ENCODE peak calls at places on chromosomes 13 and 19, in five cellular contexts. X is neuronal stem cell, H is H9, P is mesenchymal stem cell, V is IMR-90. C is an unnamed sample.

GRCh38 chr13:108227651-108228272 is 9.6 kb downstream of the ABHD13 start:
- DNase-seq in X (no peak), H (no peak), P (peak; percentile 46), V (peak; percentile 52), C (peak; percentile 72)

GRCh38 chr13:32284927-32285632 is 30.1 kb downstream of the ZAR1L start:
- DNase-seq in X (peak; percentile 11), H (no peak), P (no peak), V (peak; percentile 82), C (no peak)

GRCh38 chr19:20077791-20078463 is at the start of gene ZNF90:
- DNase-seq in X (peak; percentile 95), H (peak; percentile 97), P (peak; percentile 95), V (peak; percentile 93), C (peak; percentile 97)

GRCh38 chr13:44932850-44933251 is 56.4 kb downstream of the NUFIP1 start:
- DNase-seq in X (no peak), H (no peak), P (peak; percentile 75), V (peak; percentile 49), C (no peak)

GRCh38 chr19:11581740-11582139 is 4.3 kb upstream of the ACP5 start:
- DNase-seq in X (no peak), H (no peak), P (peak; percentile 58), V (peak; percentile 52), C (no peak)

GRCh38 chr13:83618966-83619365 is 263.3 kb downstream of the SLITRK1 start:
- DNase-seq in X (no peak), H (no peak), P (no peak), V (no peak), C (no peak)

GRCh38 chr13:43965446-43965845 is 85.7 kb downstream of the LACC1 start:
- DNase-seq in X (no peak), H (no peak), P (no peak), V (no peak), C (no peak)

GRCh38 chr19:24074720-24075119 is 12.3 kb upstream of the ZNF254 start:
- DNase-seq in X (no peak), H (no peak), P (peak; percentile 42), V (peak; percentile 74), C (peak; percentile 53)

GRCh38 chr13:59519776-59520175 is 644.0 kb downstream of the DIAPH3 start:
- DNase-seq in X (no peak), H (no peak), P (no peak), V (no peak), C (no peak)

GRCh38 chr19:54430306-54431254 is 15.3 kb downstream of the TTYH1 start:
- DNase-seq in X (no peak), H (peak; percentile 85), P (peak; percentile 68), V (no peak), C (peak; percentile 47)

GRCh38 chr13:99220199-99220931 is 19.7 kb downstream of the UBAC2 start:
- DNase-seq in X (no peak), H (no peak), P (no peak), V (no peak), C (no peak)

GRCh38 chr19:14614099-14614412 is 31.2 kb downstream of the CLEC17A start:
- DNase-seq in X (no peak), H (no peak), P (no peak), V (no peak), C (peak; percentile 4)

GRCh38 chr19:934865-935422 is 9.1 kb downstream of the ARID3A start:
- DNase-seq in X (no peak), H (no peak), P (no peak), V (peak; percentile 49), C (peak; percentile 84)

DNA sequence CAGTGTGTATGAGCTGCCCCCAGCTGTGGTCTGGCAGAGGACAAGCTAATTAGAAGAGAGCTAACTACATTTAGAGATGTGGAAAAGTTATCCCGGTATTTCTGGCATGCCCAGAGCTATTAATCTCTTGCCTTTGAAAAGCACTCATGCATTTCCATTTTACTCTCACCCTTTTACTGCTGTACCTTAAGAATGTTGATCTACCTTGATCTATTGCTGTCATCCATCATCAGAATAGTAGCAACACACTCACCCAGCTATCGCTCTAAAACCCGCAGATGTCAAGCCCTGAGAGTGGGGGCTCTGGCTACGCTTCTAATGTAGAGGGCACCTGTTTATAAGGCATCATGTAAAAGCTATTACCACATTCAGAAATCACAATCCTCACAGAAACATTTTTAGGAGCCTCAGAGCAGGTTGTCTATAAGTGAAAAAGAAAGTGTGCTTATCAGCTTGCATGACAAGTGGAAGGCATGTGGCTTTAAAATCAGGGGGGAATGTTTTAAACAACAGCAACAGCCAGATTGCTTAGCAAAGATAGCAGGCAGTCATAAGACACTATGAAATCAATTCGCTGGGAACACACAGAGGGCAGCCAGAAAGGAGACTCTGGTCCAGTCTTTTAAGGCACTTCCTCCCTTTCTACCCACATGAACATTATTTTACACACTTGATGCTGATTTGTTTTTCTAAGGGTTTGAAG is 224.2 kb upstream of the IRS2 start:
- DNase-seq in X (no peak), H (no peak), P (peak; percentile 62), V (peak; percentile 63), C (no peak)
- H3K14ac ChIP-seq in X (no peak overlapping the region), H (no peak overlapping the region), P (no peak overlapping the region), V (peak overlapping the region; percentile 23), C (no peak overlapping the region)

GRCh38 chr19:8204961-8205360 is 4.2 kb upstream of the CERS4 start:
- DNase-seq in X (no peak), H (peak; percentile 67), P (no peak), V (no peak), C (no peak)
- H3K14ac ChIP-seq in X (no peak overlapping the region), H (peak overlapping the region; percentile 48), P (no peak overlapping the region), V (no peak overlapping the region), C (no peak overlapping the region)

GRCh38 chr19:47112166-47112663 is 1.4 kb downstream of the ZC3H4 start:
- DNase-seq in X (peak; percentile 72), H (peak; percentile 82), P (peak; percentile 88), V (peak; percentile 85), C (peak; percentile 67)

GRCh38 chr19:47111081-47111589 is 2.4 kb downstream of the ZC3H4 start:
- DNase-seq in X (no peak), H (no peak), P (no peak), V (no peak), C (no peak)

GRCh38 chr19:47110521-47111080 is 3.0 kb downstream of the ZC3H4 start:
- DNase-seq in X (no peak), H (no peak), P (no peak), V (no peak), C (no peak)

GRCh38 chr19:47112664-47113445 is 721 bp downstream of the ZC3H4 start:
- DNase-seq in X (peak; percentile 98), H (peak; percentile 100), P (peak; percentile 99), V (peak; percentile 99), C (peak; percentile 100)

GRCh38 chr19:47111682-47112165 is 1.9 kb downstream of the ZC3H4 start:
- DNase-seq in X (peak; percentile 45), H (no peak), P (no peak), V (no peak), C (no peak)
- H3K14ac ChIP-seq in X (no peak overlapping the region), H (peak overlapping the region; percentile 89), P (peak overlapping the region; percentile 99), V (peak overlapping the region; percentile 100), C (peak overlapping the region; percentile 96)

DNA sequence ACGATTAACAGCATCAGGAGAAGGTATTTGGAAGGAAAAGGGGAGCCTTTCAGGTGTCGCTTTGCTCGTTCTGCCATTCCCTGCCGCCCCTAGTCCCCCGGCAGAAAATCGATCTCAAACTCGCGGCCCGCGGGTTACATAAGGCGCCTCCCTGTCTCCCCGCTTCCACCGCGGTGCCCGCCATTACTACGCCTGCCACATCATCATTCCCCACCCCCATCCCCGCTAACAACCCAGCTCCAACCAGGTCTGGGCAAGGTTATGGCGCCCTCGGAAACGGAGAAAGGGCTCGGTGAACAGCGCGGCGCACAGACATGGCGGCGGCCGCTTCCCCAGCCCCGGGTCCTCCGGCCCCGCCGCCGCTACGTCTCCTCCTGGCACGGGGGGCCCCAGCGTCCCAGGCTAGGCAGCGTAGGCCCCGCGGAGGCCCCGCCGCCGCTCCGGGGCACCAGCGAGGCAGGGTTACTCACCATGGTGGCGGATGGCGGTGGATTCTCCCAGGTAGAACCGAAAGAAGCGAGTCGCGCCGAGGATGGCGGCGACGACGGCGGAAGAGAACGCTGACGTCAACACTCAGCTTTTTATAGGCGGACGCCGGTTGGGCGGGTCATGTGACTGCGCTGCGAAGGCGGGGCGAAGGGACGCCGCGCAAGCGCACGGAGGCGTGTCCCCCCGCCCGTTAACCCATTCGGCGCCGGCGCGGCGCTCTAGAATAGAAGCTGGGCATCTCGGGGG is at the start of gene EEF2:
- DNase-seq in X (peak; percentile 91), H (peak; percentile 81), P (peak; percentile 89), V (peak; percentile 87), C (peak; percentile 96)
- H3K14ac ChIP-seq in X (peak within 1 kb of the TSS; percentile 60), H (peak within 1 kb of the TSS; percentile 88), P (peak within 1 kb of the TSS; percentile 84), V (peak within 1 kb of the TSS; percentile 98), C (peak within 1 kb of the TSS; percentile 90)

C was measured in trophoblast cell.